ENCODE peak calls at places on chromosomes 11 and 22, in seven cellular contexts. One of them, this sample, is unnamed.

GRCh38 chr11:87832216-87832615 is 343.0 kb downstream of the RAB38 start:
- DNase-seq in tibial nerve: no peak
- DNase-seq in transverse colon: no peak
- DNase-seq in Peyer's patch: no peak
- DNase-seq in psoas muscle: no peak
- DNase-seq in neural progenitor cell: no peak
- DNase-seq in cardiac muscle cell: no peak
- DNase-seq in this sample: no peak

GRCh38 chr22:39283312-39284141 is 35.9 kb downstream of the RPL3 start:
- DNase-seq in tibial nerve: peak
- DNase-seq in psoas muscle: peak
- DNase-seq in neural progenitor cell: no peak
- DNase-seq in Peyer's patch: no peak
- DNase-seq in transverse colon: peak
- DNase-seq in cardiac muscle cell: peak
- DNase-seq in this sample: no peak

GRCh38 chr11:110776091-110776490 is 63.9 kb upstream of the ARHGAP20 start:
- DNase-seq in tibial nerve: peak
- DNase-seq in Peyer's patch: no peak
- DNase-seq in transverse colon: no peak
- DNase-seq in neural progenitor cell: no peak
- DNase-seq in cardiac muscle cell: peak
- DNase-seq in psoas muscle: no peak
- DNase-seq in this sample: no peak

GRCh38 chr11:109859325-109859724 is 233.9 kb upstream of the ZC3H12C start:
- DNase-seq in Peyer's patch: no peak
- DNase-seq in transverse colon: no peak
- DNase-seq in psoas muscle: no peak
- DNase-seq in cardiac muscle cell: peak
- DNase-seq in neural progenitor cell: no peak
- DNase-seq in tibial nerve: no peak
- DNase-seq in this sample: no peak

GRCh38 chr11:65915101-65915820 is 3.6 kb downstream of the C11orf68 start:
- DNase-seq in psoas muscle: no peak
- DNase-seq in tibial nerve: no peak
- DNase-seq in cardiac muscle cell: no peak
- DNase-seq in Peyer's patch: no peak
- DNase-seq in transverse colon: no peak
- DNase-seq in neural progenitor cell: no peak
- DNase-seq in this sample: no peak

GRCh38 chr11:17927643-17928343 is 85.1 kb downstream of the SERGEF start:
- DNase-seq in transverse colon: no peak
- DNase-seq in psoas muscle: no peak
- DNase-seq in cardiac muscle cell: peak
- DNase-seq in neural progenitor cell: no peak
- DNase-seq in tibial nerve: no peak
- DNase-seq in Peyer's patch: no peak
- DNase-seq in this sample: no peak

GRCh38 chr11:1422481-1422880 is 32.7 kb downstream of the BRSK2 start:
- DNase-seq in Peyer's patch: no peak
- DNase-seq in neural progenitor cell: peak
- DNase-seq in tibial nerve: no peak
- DNase-seq in psoas muscle: no peak
- DNase-seq in cardiac muscle cell: peak
- DNase-seq in transverse colon: no peak
- DNase-seq in this sample: no peak

GRCh38 chr11:32121012-32121411 is 30.1 kb downstream of the RCN1 start:
- DNase-seq in neural progenitor cell: no peak
- DNase-seq in transverse colon: no peak
- DNase-seq in tibial nerve: no peak
- DNase-seq in cardiac muscle cell: no peak
- DNase-seq in Peyer's patch: no peak
- DNase-seq in psoas muscle: no peak
- DNase-seq in this sample: peak

GRCh38 chr11:10991372-10991771 is 133.5 kb upstream of the ZBED5 start:
- DNase-seq in Peyer's patch: no peak
- DNase-seq in transverse colon: no peak
- DNase-seq in cardiac muscle cell: no peak
- DNase-seq in psoas muscle: no peak
- DNase-seq in tibial nerve: no peak
- DNase-seq in neural progenitor cell: no peak
- DNase-seq in this sample: no peak

GRCh38 chr11:10993186-10993585 is 135.3 kb upstream of the ZBED5 start:
- DNase-seq in transverse colon: no peak
- DNase-seq in psoas muscle: no peak
- DNase-seq in cardiac muscle cell: no peak
- DNase-seq in neural progenitor cell: no peak
- DNase-seq in tibial nerve: no peak
- DNase-seq in Peyer's patch: no peak
- DNase-seq in this sample: no peak

GRCh38 chr11:10990160-10990559 is 132.3 kb upstream of the ZBED5 start:
- DNase-seq in Peyer's patch: no peak
- DNase-seq in tibial nerve: no peak
- DNase-seq in psoas muscle: no peak
- DNase-seq in cardiac muscle cell: no peak
- DNase-seq in transverse colon: no peak
- DNase-seq in neural progenitor cell: no peak
- DNase-seq in this sample: no peak

GRCh38 chr11:10993640-10994039 is 135.8 kb upstream of the ZBED5 start:
- DNase-seq in Peyer's patch: no peak
- DNase-seq in tibial nerve: no peak
- DNase-seq in transverse colon: no peak
- DNase-seq in psoas muscle: no peak
- DNase-seq in neural progenitor cell: no peak
- DNase-seq in cardiac muscle cell: no peak
- DNase-seq in this sample: no peak

DNA sequence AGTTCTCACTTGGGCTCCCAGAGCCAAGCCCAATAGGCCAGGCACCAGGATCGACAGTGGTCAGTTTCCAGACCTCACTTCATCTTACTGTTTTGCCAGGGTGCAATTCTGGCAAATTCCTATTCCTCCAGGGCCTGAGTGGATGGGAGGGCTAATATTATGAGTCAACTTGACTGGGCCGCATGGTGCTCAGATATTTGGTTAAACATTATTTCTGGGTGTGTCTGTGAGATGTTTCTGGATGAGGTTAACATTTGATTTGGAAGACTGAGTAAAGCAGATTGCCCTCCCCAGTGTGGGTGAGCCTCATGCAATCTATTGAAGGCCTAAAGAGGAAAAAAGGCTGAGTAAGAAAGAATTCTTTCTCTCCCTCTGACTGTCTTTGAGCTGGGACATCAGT is 132.8 kb upstream of the ZBED5 start:
- DNase-seq in Peyer's patch: no peak
- DNase-seq in psoas muscle: no peak
- DNase-seq in tibial nerve: no peak
- DNase-seq in cardiac muscle cell: no peak
- DNase-seq in neural progenitor cell: no peak
- DNase-seq in transverse colon: no peak
- DNase-seq in this sample: no peak
- H3K27ac ChIP-seq in Peyer's patch: no peak
- H3K27ac ChIP-seq in psoas muscle: no peak
- H3K27ac ChIP-seq in tibial nerve: no peak
- H3K27ac ChIP-seq in cardiac muscle cell: no peak
- H3K27ac ChIP-seq in neural progenitor cell: no peak
- H3K27ac ChIP-seq in transverse colon: no peak
- H3K27ac ChIP-seq in this sample: no peak

GRCh38 chr11:12436266-12436665 is 58.9 kb downstream of the PARVA start:
- DNase-seq in Peyer's patch: no peak
- DNase-seq in psoas muscle: no peak
- DNase-seq in cardiac muscle cell: no peak
- DNase-seq in transverse colon: no peak
- DNase-seq in tibial nerve: no peak
- DNase-seq in neural progenitor cell: no peak
- DNase-seq in this sample: no peak
- H3K27ac ChIP-seq in Peyer's patch: peak
- H3K27ac ChIP-seq in psoas muscle: no peak
- H3K27ac ChIP-seq in cardiac muscle cell: no peak
- H3K27ac ChIP-seq in transverse colon: peak
- H3K27ac ChIP-seq in tibial nerve: peak
- H3K27ac ChIP-seq in neural progenitor cell: no peak
- H3K27ac ChIP-seq in this sample: no peak

GRCh38 chr22:31603081-31603525 is 58.9 kb downstream of the PISD start:
- DNase-seq in transverse colon: no peak
- DNase-seq in psoas muscle: no peak
- DNase-seq in tibial nerve: no peak
- DNase-seq in neural progenitor cell: no peak
- DNase-seq in Peyer's patch: no peak
- DNase-seq in cardiac muscle cell: peak
- DNase-seq in this sample: no peak
- H3K27ac ChIP-seq in transverse colon: peak
- H3K27ac ChIP-seq in psoas muscle: no peak
- H3K27ac ChIP-seq in tibial nerve: no peak
- H3K27ac ChIP-seq in neural progenitor cell: no peak
- H3K27ac ChIP-seq in Peyer's patch: no peak
- H3K27ac ChIP-seq in cardiac muscle cell: peak
- H3K27ac ChIP-seq in this sample: peak

GRCh38 chr22:22027955-22028354 is 45.4 kb upstream of the TOP3B start:
- DNase-seq in Peyer's patch: no peak
- DNase-seq in transverse colon: no peak
- DNase-seq in cardiac muscle cell: no peak
- DNase-seq in psoas muscle: no peak
- DNase-seq in tibial nerve: no peak
- DNase-seq in neural progenitor cell: no peak
- DNase-seq in this sample: no peak
- H3K27ac ChIP-seq in Peyer's patch: no peak
- H3K27ac ChIP-seq in transverse colon: no peak
- H3K27ac ChIP-seq in cardiac muscle cell: no peak
- H3K27ac ChIP-seq in psoas muscle: no peak
- H3K27ac ChIP-seq in tibial nerve: no peak
- H3K27ac ChIP-seq in neural progenitor cell: no peak
- H3K27ac ChIP-seq in this sample: no peak

GRCh38 chr22:33803371-33803770 is 116.9 kb downstream of the LARGE1 start:
- DNase-seq in Peyer's patch: no peak
- DNase-seq in neural progenitor cell: no peak
- DNase-seq in transverse colon: no peak
- DNase-seq in tibial nerve: no peak
- DNase-seq in cardiac muscle cell: peak
- DNase-seq in psoas muscle: no peak
- DNase-seq in this sample: no peak
- H3K27ac ChIP-seq in Peyer's patch: peak
- H3K27ac ChIP-seq in neural progenitor cell: no peak
- H3K27ac ChIP-seq in transverse colon: peak
- H3K27ac ChIP-seq in tibial nerve: no peak
- H3K27ac ChIP-seq in cardiac muscle cell: no peak
- H3K27ac ChIP-seq in psoas muscle: no peak
- H3K27ac ChIP-seq in this sample: no peak

DNA sequence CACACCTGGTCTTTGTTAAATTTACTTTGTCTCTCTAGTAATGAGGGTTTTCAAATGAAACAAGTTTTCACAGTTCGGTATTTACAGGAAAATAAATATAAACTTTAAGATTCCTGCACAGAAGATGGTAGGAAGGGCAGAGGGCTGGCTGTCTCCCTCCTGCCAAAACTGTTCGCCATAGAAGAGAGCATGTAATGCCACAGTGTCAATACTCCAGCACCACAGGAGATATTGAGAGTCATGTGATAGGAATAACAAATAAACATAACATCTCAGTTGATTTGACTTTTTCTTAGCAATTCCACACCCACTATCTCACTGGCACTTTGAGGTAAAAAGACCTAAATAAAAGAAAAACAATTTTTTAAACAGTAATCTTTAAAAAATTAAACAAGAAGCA is 100.9 kb downstream of the MRTFA start:
- DNase-seq in cardiac muscle cell: no peak
- DNase-seq in tibial nerve: no peak
- DNase-seq in transverse colon: no peak
- DNase-seq in Peyer's patch: no peak
- DNase-seq in psoas muscle: no peak
- DNase-seq in neural progenitor cell: no peak
- DNase-seq in this sample: no peak
- H3K27ac ChIP-seq in cardiac muscle cell: peak
- H3K27ac ChIP-seq in tibial nerve: no peak
- H3K27ac ChIP-seq in transverse colon: peak
- H3K27ac ChIP-seq in Peyer's patch: no peak
- H3K27ac ChIP-seq in psoas muscle: no peak
- H3K27ac ChIP-seq in neural progenitor cell: no peak
- H3K27ac ChIP-seq in this sample: no peak

GRCh38 chr11:76759517-76759916 is 23.6 kb upstream of the TSKU start:
- DNase-seq in transverse colon: no peak
- DNase-seq in tibial nerve: no peak
- DNase-seq in psoas muscle: no peak
- DNase-seq in cardiac muscle cell: no peak
- DNase-seq in neural progenitor cell: no peak
- DNase-seq in Peyer's patch: no peak
- DNase-seq in this sample: no peak
- H3K27ac ChIP-seq in transverse colon: no peak
- H3K27ac ChIP-seq in tibial nerve: no peak
- H3K27ac ChIP-seq in psoas muscle: no peak
- H3K27ac ChIP-seq in cardiac muscle cell: no peak
- H3K27ac ChIP-seq in neural progenitor cell: no peak
- H3K27ac ChIP-seq in Peyer's patch: no peak
- H3K27ac ChIP-seq in this sample: no peak

DNA sequence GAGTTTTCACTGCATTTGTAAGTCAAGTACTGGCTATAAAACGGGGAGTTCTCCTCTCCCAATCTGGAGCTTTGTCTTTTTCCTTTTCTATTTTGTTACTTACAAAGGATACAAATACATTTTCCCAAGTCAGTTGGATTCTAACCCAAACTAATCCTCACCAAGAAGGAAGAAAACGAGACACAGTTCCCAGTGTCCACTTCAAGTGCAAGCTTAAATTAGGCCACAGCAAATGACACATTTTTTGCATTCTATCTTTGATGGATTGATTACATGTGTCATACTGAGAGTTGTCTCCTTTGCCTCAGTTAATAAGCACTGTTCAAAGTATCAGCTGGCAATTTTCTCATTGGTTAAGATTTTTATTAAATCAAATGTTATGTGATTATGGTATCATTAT is 296.7 kb upstream of the ANO5 start:
- DNase-seq in tibial nerve: no peak
- DNase-seq in psoas muscle: no peak
- DNase-seq in neural progenitor cell: no peak
- DNase-seq in cardiac muscle cell: no peak
- DNase-seq in transverse colon: no peak
- DNase-seq in Peyer's patch: no peak
- DNase-seq in this sample: no peak
- H3K27ac ChIP-seq in tibial nerve: no peak
- H3K27ac ChIP-seq in psoas muscle: no peak
- H3K27ac ChIP-seq in neural progenitor cell: no peak
- H3K27ac ChIP-seq in cardiac muscle cell: no peak
- H3K27ac ChIP-seq in transverse colon: no peak
- H3K27ac ChIP-seq in Peyer's patch: no peak
- H3K27ac ChIP-seq in this sample: no peak

DNA sequence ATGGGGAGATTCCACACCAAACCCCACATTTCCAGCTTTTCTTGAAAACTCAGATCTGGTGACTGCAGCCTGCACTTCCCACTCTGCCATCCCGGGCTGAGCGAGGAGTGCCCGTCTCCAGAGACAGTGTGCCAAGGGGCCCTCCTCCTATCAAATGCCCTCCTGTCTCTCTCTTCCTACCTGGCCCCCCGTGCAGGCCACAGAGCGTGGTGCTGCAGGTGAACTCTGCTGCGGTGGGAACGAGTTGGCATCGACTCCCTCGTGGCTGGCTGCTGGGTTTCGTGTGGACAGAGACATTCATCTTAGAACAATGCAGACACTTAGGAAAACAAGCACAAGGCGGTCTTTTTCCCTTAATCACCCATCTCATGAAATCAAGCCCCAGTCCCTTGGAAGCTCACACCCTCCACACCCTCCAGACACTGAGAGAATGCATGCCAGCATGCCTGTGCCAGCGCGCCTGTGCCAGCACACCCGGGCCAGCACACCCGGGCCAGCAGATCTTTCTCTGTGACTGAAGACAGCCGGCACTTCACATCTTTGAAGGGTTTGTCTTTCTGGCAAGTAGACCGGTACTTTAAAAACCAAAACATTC is 65.0 kb downstream of the PARVB start:
- DNase-seq in Peyer's patch: no peak
- DNase-seq in neural progenitor cell: no peak
- DNase-seq in cardiac muscle cell: no peak
- DNase-seq in transverse colon: peak
- DNase-seq in psoas muscle: peak
- DNase-seq in tibial nerve: no peak
- DNase-seq in this sample: no peak
- H3K27ac ChIP-seq in Peyer's patch: no peak
- H3K27ac ChIP-seq in neural progenitor cell: no peak
- H3K27ac ChIP-seq in cardiac muscle cell: no peak
- H3K27ac ChIP-seq in transverse colon: no peak
- H3K27ac ChIP-seq in psoas muscle: peak
- H3K27ac ChIP-seq in tibial nerve: no peak
- H3K27ac ChIP-seq in this sample: no peak